ENCODE peak calls at places on chromosomes 12 and 14, in four cellular contexts. One of them, this sample, is unnamed.

GRCh38 chr12:3604750-3605638 is 114.0 kb downstream of the PRMT8 start:
- DNase-seq in foreskin fibroblast: peak; percentile 4
- DNase-seq in GM20000: no peak
- DNase-seq in cerebellar cortex: peak; percentile 76
- DNase-seq in this sample: no peak

GRCh38 chr14:24425704-24426103 is 3.8 kb downstream of the CBLN3 start:
- DNase-seq in foreskin fibroblast: peak; percentile 74
- DNase-seq in GM20000: no peak
- DNase-seq in cerebellar cortex: peak; percentile 59
- DNase-seq in this sample: no peak

GRCh38 chr14:101032433-101032832 is 128.9 kb upstream of the RTL1 start:
- DNase-seq in foreskin fibroblast: no peak
- DNase-seq in GM20000: no peak
- DNase-seq in cerebellar cortex: no peak
- DNase-seq in this sample: no peak

GRCh38 chr12:1488908-1489381 is 105.4 kb downstream of the FBXL14 start:
- DNase-seq in foreskin fibroblast: peak; percentile 48
- DNase-seq in GM20000: no peak
- DNase-seq in cerebellar cortex: no peak
- DNase-seq in this sample: no peak

GRCh38 chr12:55619352-55620138 is 17.1 kb upstream of the OR10P1 start:
- DNase-seq in foreskin fibroblast: peak; percentile 77
- DNase-seq in GM20000: peak; percentile 70
- DNase-seq in cerebellar cortex: peak; percentile 84
- DNase-seq in this sample: peak; percentile 96

GRCh38 chr14:54699087-54699530 is 132.2 kb downstream of the SAMD4A start:
- DNase-seq in foreskin fibroblast: no peak
- DNase-seq in GM20000: no peak
- DNase-seq in cerebellar cortex: peak; percentile 97
- DNase-seq in this sample: no peak

GRCh38 chr12:65653321-65653720 is 171.0 kb upstream of the HMGA2 start:
- DNase-seq in foreskin fibroblast: no peak
- DNase-seq in GM20000: no peak
- DNase-seq in cerebellar cortex: no peak
- DNase-seq in this sample: no peak

GRCh38 chr12:76284816-76285750 is 63.1 kb downstream of the BBS10 start:
- DNase-seq in foreskin fibroblast: peak; percentile 53
- DNase-seq in GM20000: no peak
- DNase-seq in cerebellar cortex: no peak
- DNase-seq in this sample: no peak